ENCODE peak calls at places on chromosomes 4 and X, in seven cellular contexts. I is activated T-cell treated with anti-CD3 and anti-CD28 coated beads, Interleukin-2, amount 50 U/mL, for 72 hours; E is fibroblast of lung; S is activated effector memory CD4-positive, alpha-beta T cell treated with anti-CD3 and anti-CD28 coated beads, Interleukin-2, amount 50 U/mL, for 16 hours; R is naive thymus-derived CD8-positive, alpha-beta T cell; F is stimulated activated CD8-positive, alpha-beta memory T cell treated with anti-CD3 and anti-CD28 coated beads, Interleukin-7, amount 100 ng/mL, for 1 hour; K is heart left ventricle. M is an unnamed sample.
A peak's percentile ranks its signal among the peaks of the same experiment; 100 is the strongest.

GRCh38 chr4:74675673-74676279 is 118.5 kb downstream of the BTC start:
- DNase-seq in E (peak; percentile 84), F (no peak), I (peak; percentile 6), K (no peak), R (no peak), S (no peak), M (no peak)

GRCh38 chrX:39859991-39860861 is 237.5 kb downstream of the BCOR start:
- DNase-seq in I (peak; percentile 84), F (peak; percentile 38), S (peak; percentile 92), E (peak; percentile 51), K (peak; percentile 32), R (peak; percentile 68), M (no peak)

GRCh38 chr4:47528651-47529050 is 43.6 kb downstream of the ATP10D start:
- DNase-seq in R (no peak), F (no peak), E (peak; percentile 32), I (no peak), S (no peak), K (no peak), M (no peak)

GRCh38 chrX:21974011-21974385 is 33.5 kb downstream of the SMS start:
- DNase-seq in E (no peak), F (no peak), R (no peak), K (no peak), S (no peak), I (no peak), M (no peak)

GRCh38 chr4:7073526-7074390 is 5.9 kb upstream of the GRPEL1 start:
- DNase-seq in S (no peak), E (peak; percentile 50), F (no peak), K (no peak), R (no peak), I (peak; percentile 30), M (no peak)

GRCh38 chr4:182752158-182752910 is 164.9 kb downstream of the DCTD start:
- DNase-seq in E (no peak), R (no peak), I (no peak), K (no peak), S (no peak), F (no peak), M (no peak)

GRCh38 chrX:120761810-120762209 is 113.9 kb downstream of the CT47B1 start:
- DNase-seq in R (no peak), E (peak; percentile 73), I (no peak), K (peak; percentile 16), F (no peak), S (no peak), M (no peak)

GRCh38 chrX:152403515-152403914 is 47.6 kb downstream of the GABRA3 start:
- DNase-seq in E (no peak), R (no peak), K (no peak), F (no peak), I (no peak), S (no peak), M (no peak)

M was measured in left lung.